ENCODE peak calls at places on chromosomes 5 and 9, in eight cellular contexts. Q is HepG2, K is ovary, L is tibial nerve, X is H1, F is upper lobe of left lung, S is SK-N-SH, Y is sigmoid colon. M is an unnamed sample. For H3K27me3, the result is how much of the 10 kb centered on the place peaks cover.

GRCh38 chr5:96870094-96871021 is 5.9 kb upstream of the ERAP2 start:
- DNase-seq in Q (no peak), K (no peak), L (no peak), X (no peak), F (no peak), S (no peak), Y (no peak), M (no peak)

GRCh38 chr9:120965344-120966004 is 38.9 kb upstream of the TRAF1 start:
- DNase-seq in Q (no peak), K (no peak), L (no peak), X (no peak), F (no peak), S (peak), Y (no peak), M (no peak)

GRCh38 chr9:35681341-35682002 is 7.7 kb downstream of the CA9 start:
- DNase-seq in Q (no peak), K (no peak), L (no peak), X (no peak), F (no peak), S (no peak), Y (no peak), M (no peak)

GRCh38 chr5:169165052-169165451 is 135.9 kb downstream of the SLIT3 start:
- DNase-seq in Q (no peak), K (no peak), L (no peak), X (no peak), F (no peak), S (no peak), Y (no peak), M (no peak)

GRCh38 chr9:14993061-14993800 is 83.0 kb upstream of the FREM1 start:
- DNase-seq in Q (no peak), K (peak), L (peak), X (peak), F (peak), S (peak), Y (peak), M (peak)

GRCh38 chr5:172007795-172008465 is 1.5 kb upstream of the FBXW11 start:
- DNase-seq in Q (no peak), K (peak), L (no peak), X (no peak), F (no peak), S (no peak), Y (no peak), M (no peak)

GRCh38 chr9:125241000-125241862 is at the start of gene HSPA5:
- DNase-seq in Q (peak), K (peak), L (peak), X (peak), F (peak), S (peak), Y (peak), M (peak)

GRCh38 chr9:112755059-112755458 is 4.5 kb downstream of the SNX30 start:
- DNase-seq in Q (no peak), K (no peak), L (no peak), X (no peak), F (peak), S (no peak), Y (no peak), M (no peak)

GRCh38 chr5:57004800-57005199 is 52.9 kb upstream of the MIER3 start:
- DNase-seq in Q (peak), K (no peak), L (no peak), X (no peak), F (no peak), S (no peak), Y (no peak), M (no peak)

GRCh38 chr5:540215-541147 is 16.2 kb upstream of the SLC9A3 start:
- DNase-seq in Q (no peak), K (no peak), L (no peak), X (no peak), F (no peak), S (no peak), Y (peak), M (no peak)

GRCh38 chr9:6757132-6757987 is at the start of gene KDM4C:
- DNase-seq in Q (peak), K (peak), L (peak), X (peak), F (peak), S (peak), Y (peak), M (peak)

GRCh38 chr5:160869962-160870521 is 18.0 kb upstream of the ATP10B start:
- DNase-seq in Q (no peak), K (no peak), L (no peak), X (no peak), F (no peak), S (no peak), Y (no peak), M (no peak)

GRCh38 chr9:72875221-72875620 is 77.6 kb downstream of the ALDH1A1 start:
- DNase-seq in Q (no peak), K (no peak), L (no peak), X (no peak), F (no peak), S (no peak), Y (no peak), M (no peak)

GRCh38 chr9:97705354-97705950 is 8.3 kb upstream of the XPA start:
- DNase-seq in Q (no peak), K (no peak), L (no peak), X (no peak), F (no peak), S (no peak), Y (no peak), M (no peak)

GRCh38 chr5:16669776-16670175 is 53.0 kb upstream of the RETREG1 start:
- DNase-seq in Q (no peak), K (no peak), L (no peak), X (no peak), F (no peak), S (no peak), Y (no peak), M (no peak)

GRCh38 chr5:74895906-74896305 is 29.7 kb upstream of the FAM169A start:
- DNase-seq in Q (no peak), K (peak), L (no peak), X (no peak), F (no peak), S (no peak), Y (no peak), M (peak)

GRCh38 chr5:1187950-1188334 is 13.5 kb upstream of the SLC6A19 start:
- DNase-seq in Q (no peak), K (no peak), L (no peak), X (no peak), F (no peak), S (no peak), Y (no peak), M (no peak)

GRCh38 chr5:76789991-76790571 is 28.7 kb upstream of the F2RL1 start:
- DNase-seq in Q (no peak), K (no peak), L (no peak), X (no peak), F (no peak), S (no peak), Y (no peak), M (no peak)

GRCh38 chr5:94024101-94024500 is 282.7 kb upstream of the POU5F2 start:
- DNase-seq in Q (no peak), K (no peak), L (no peak), X (no peak), F (no peak), S (no peak), Y (no peak), M (no peak)

GRCh38 chr9:87193925-87194380 is 246.6 kb upstream of the GAS1 start:
- DNase-seq in Q (no peak), K (no peak), L (no peak), X (no peak), F (no peak), S (no peak), Y (no peak), M (no peak)
- TF ChIP-seq EP300 in Q (no peak), K (no peak), L (no peak), X (no peak), F (no peak), S (peak), Y (no peak), M (no peak)

DNA sequence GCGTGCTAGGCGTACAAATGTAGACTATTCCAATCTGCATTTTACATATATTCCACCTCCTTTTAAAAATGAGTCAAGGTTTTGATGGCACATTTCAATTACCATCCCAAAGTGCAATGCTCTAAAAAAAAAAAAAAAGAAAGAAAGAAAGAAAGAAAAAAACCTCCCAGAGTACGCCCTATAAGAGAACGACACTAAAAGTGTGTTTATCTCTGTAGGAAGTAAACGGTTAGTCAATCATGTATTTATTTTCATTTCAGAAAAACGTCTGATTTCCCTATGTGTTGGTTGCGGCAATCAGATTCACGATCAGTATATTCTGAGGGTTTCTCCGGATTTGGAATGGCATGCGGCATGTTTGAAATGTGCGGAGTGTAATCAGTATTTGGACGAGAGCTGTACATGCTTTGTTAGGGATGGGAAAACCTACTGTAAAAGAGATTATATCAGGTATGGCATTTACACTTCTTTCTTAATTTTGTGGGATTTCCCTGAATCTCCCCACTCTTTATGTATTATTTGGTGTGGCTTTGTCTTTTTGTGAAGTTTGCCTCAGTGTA is 1.1 kb downstream of the ISL1 start:
- DNase-seq in Q (no peak), K (no peak), L (no peak), X (no peak), F (no peak), S (peak), Y (no peak), M (no peak)
- H3K27me3 ChIP-seq in Q (half or more), K (under half), L (under half), X (half or more), F (half or more), S (under half), Y (half or more), M (under half)

DNA sequence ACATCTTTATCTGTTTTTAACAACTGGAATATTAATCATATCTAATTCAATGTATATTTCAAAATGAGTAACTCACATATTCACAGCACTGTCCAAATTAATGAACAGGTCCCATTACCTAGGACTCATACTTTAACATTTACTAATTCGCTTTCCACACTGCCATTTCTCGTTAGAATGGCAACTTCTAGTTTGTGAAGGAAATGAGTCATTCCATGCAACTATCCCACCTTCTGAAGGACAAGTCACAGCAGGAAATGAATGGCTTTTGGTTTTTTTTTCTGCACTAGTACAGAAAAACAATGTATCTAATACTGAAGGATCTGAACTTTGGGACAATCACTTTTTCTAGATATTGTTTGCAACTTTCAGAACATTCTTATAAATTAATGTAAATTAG is 24.6 kb upstream of the IFNK start:
- DNase-seq in Q (no peak), K (no peak), L (no peak), X (no peak), F (no peak), S (no peak), Y (no peak), M (no peak)
- TF ChIP-seq EP300 in Q (no peak), K (no peak), L (peak), X (no peak), F (no peak), S (peak), Y (no peak), M (no peak)

GRCh38 chr9:74499111-74499601 is 2.0 kb downstream of the RORB start:
- DNase-seq in Q (no peak), K (no peak), L (no peak), X (no peak), F (peak), S (peak), Y (no peak), M (no peak)
- H3K27me3 ChIP-seq in Q (under half), K (under half), L (under half), X (under half), F (under half), S (half or more), Y (under half), M (half or more)

M was measured in stomach.